ENCODE peak calls at places on chromosomes 5 and 9, in five cellular contexts. H, N, W, B and C are unnamed samples.

GRCh38 chr9:72871685-72872084 is 81.2 kb downstream of the ALDH1A1 start:
- DNase-seq in H (peak; percentile 21), N (no peak), W (no peak), B (no peak), C (peak; percentile 41)

GRCh38 chr5:108216890-108217289 is 165.0 kb downstream of the FBXL17 start:
- DNase-seq in H (peak; percentile 20), N (no peak), B (no peak), W (no peak), C (peak; percentile 37)

GRCh38 chr9:107933042-107933441 is 443.5 kb upstream of the KLF4 start:
- DNase-seq in W (no peak), N (no peak), B (no peak), H (peak; percentile 38), C (peak; percentile 69)

GRCh38 chr9:89489548-89490527 is 8.1 kb downstream of the SEMA4D start:
- DNase-seq in N (no peak), W (no peak), H (peak; percentile 12), B (no peak), C (no peak)

GRCh38 chr5:103708601-103709000 is 146.0 kb upstream of the NUDT12 start:
- DNase-seq in W (no peak), H (no peak), N (no peak), B (no peak), C (no peak)

GRCh38 chr5:84790406-84790805 is 405.7 kb upstream of the EDIL3 start:
- DNase-seq in H (no peak), B (no peak), N (no peak), W (no peak), C (no peak)

GRCh38 chr9:6567140-6567591 is 78.4 kb downstream of the GLDC start:
- DNase-seq in H (peak; percentile 98), B (no peak), W (no peak), N (no peak), C (peak; percentile 91)

GRCh38 chr5:85576666-85577065 is 1041.1 kb upstream of the COX7C start:
- DNase-seq in N (no peak), H (no peak), W (no peak), B (no peak), C (peak; percentile 10)

GRCh38 chr9:7147136-7148090 is 389.6 kb downstream of the KDM4C start:
- DNase-seq in N (no peak), W (no peak), B (no peak), H (no peak), C (no peak)

GRCh38 chr9:13131396-13131795 is 148.1 kb downstream of the MPDZ start:
- DNase-seq in N (no peak), W (no peak), H (no peak), B (no peak), C (no peak)

GRCh38 chr9:90914868-90915483 is 113.4 kb downstream of the SYK start:
- DNase-seq in N (peak; percentile 81), W (peak; percentile 82), B (peak; percentile 87), H (peak; percentile 74), C (peak; percentile 78)

GRCh38 chr5:73214921-73215490 is 42.0 kb downstream of the TMEM174 start:
- DNase-seq in W (no peak), N (no peak), B (no peak), H (no peak), C (peak; percentile 4)

GRCh38 chr9:134365791-134366222 is 39.6 kb downstream of the RXRA start:
- DNase-seq in W (peak; percentile 25), H (peak; percentile 36), N (no peak), B (no peak), C (peak; percentile 24)

GRCh38 chr9:123455187-123455586 is 99.2 kb downstream of the CRB2 start:
- DNase-seq in H (no peak), W (no peak), N (no peak), B (no peak), C (no peak)

GRCh38 chr5:68848086-68848485 is 245.7 kb upstream of the SLC30A5 start:
- DNase-seq in B (no peak), N (no peak), W (no peak), H (peak; percentile 85), C (peak; percentile 58)

GRCh38 chr5:87151547-87151946 is 116.1 kb upstream of the RASA1 start:
- DNase-seq in W (no peak), N (no peak), H (peak; percentile 91), B (no peak), C (peak; percentile 98)

GRCh38 chr5:147037517-147038205 is 159.1 kb upstream of the PPP2R2B start:
- DNase-seq in H (peak; percentile 83), W (no peak), N (no peak), B (no peak), C (peak; percentile 79)

GRCh38 chr9:119924736-119925135 is 555.5 kb upstream of the BRINP1 start:
- DNase-seq in H (no peak), W (no peak), N (no peak), B (no peak), C (no peak)

GRCh38 chr9:128902351-128903078 is 18.3 kb upstream of the PHYHD1 start:
- DNase-seq in H (peak; percentile 96), N (no peak), B (peak; percentile 84), W (no peak), C (peak; percentile 34)

GRCh38 chr5:129020683-129021082 is 55.4 kb downstream of the SLC27A6 start:
- DNase-seq in B (no peak), W (no peak), H (no peak), N (no peak), C (no peak)

GRCh38 chr5:156534906-156535305 is 207.9 kb downstream of the SGCD start:
- DNase-seq in W (no peak), N (no peak), H (no peak), B (no peak), C (no peak)

GRCh38 chr9:136128436-136128835 is 9.8 kb upstream of the TMEM250 start:
- DNase-seq in H (no peak), B (no peak), N (no peak), W (no peak), C (no peak)

GRCh38 chr5:39376293-39376714 is 12.0 kb upstream of the C9 start:
- DNase-seq in B (no peak), H (peak; percentile 52), W (peak; percentile 38), N (no peak), C (peak; percentile 77)

GRCh38 chr5:35863159-35863558 is 6.5 kb downstream of the IL7R start:
- DNase-seq in N (no peak), W (no peak), H (no peak), B (no peak), C (no peak)

GRCh38 chr9:25733336-25733982 is 55.2 kb upstream of the TUSC1 start:
- DNase-seq in H (no peak), W (no peak), B (no peak), N (no peak), C (peak; percentile 72)

GRCh38 chr9:130157079-130157478 is 15.1 kb upstream of the NCS1 start:
- DNase-seq in B (no peak), W (no peak), H (no peak), N (no peak), C (no peak)

GRCh38 chr5:168359820-168360460 is 68.5 kb downstream of the WWC1 start:
- DNase-seq in N (no peak), B (no peak), W (no peak), H (peak; percentile 61), C (peak; percentile 70)

GRCh38 chr5:1294839-1295649 is at the start of gene TERT:
- DNase-seq in N (peak; percentile 75), W (peak; percentile 88), B (peak; percentile 70), H (no peak), C (no peak)

GRCh38 chr5:150636391-150637244 is 3.8 kb upstream of the SYNPO start:
- DNase-seq in N (no peak), B (peak; percentile 92), H (peak; percentile 71), W (no peak), C (peak; percentile 73)

GRCh38 chr5:35232124-35232523 is 1.8 kb upstream of the PRLR start:
- DNase-seq in N (no peak), W (no peak), B (no peak), H (no peak), C (no peak)

GRCh38 chr5:124841829-124842712 is 95.6 kb upstream of the ZNF608 start:
- DNase-seq in H (peak; percentile 45), W (no peak), N (no peak), B (no peak), C (no peak)